ENCODE peak calls at places on chromosomes 5 and 9, in six cellular contexts. A is Calu3, S is OCI-LY7, V is GM12865, Y is astrocyte of the spinal cord, P is activated B cell treated with CpG ODN at 0.5 μM for 24 hours. D is an unnamed sample.

GRCh38 chr9:136409557-136410455 is 608 bp downstream of the ENTR1 start:
- DNase-seq in Y (no peak), A (peak; percentile 17), S (peak; percentile 61), V (peak; percentile 56), P (peak; percentile 33), D (no peak)

GRCh38 chr9:16664211-16664610 is 206.3 kb downstream of the BNC2 start:
- DNase-seq in V (no peak), P (no peak), S (no peak), A (no peak), Y (peak; percentile 41), D (no peak)

GRCh38 chr9:104987743-104988142 is 59.8 kb upstream of the ABCA1 start:
- DNase-seq in P (no peak), Y (no peak), S (peak; percentile 21), A (peak; percentile 4), V (no peak), D (no peak)

GRCh38 chr5:81183811-81184748 is 49.0 kb upstream of the CKMT2 start:
- DNase-seq in P (no peak), S (no peak), V (no peak), Y (no peak), A (no peak), D (no peak)

GRCh38 chr5:88236866-88237642 is 31.6 kb downstream of the TMEM161B start:
- DNase-seq in V (no peak), P (no peak), Y (peak; percentile 35), A (no peak), S (no peak), D (no peak)

GRCh38 chr5:99331061-99331460 is 402.3 kb upstream of the CHD1 start:
- DNase-seq in V (no peak), Y (no peak), S (no peak), A (no peak), P (no peak), D (no peak)

GRCh38 chr5:115573133-115573532 is 28.6 kb upstream of the FEM1C start:
- DNase-seq in P (no peak), V (no peak), S (no peak), A (no peak), Y (peak; percentile 84), D (no peak)

GRCh38 chr5:179550511-179551342 is at the start of gene RUFY1:
- DNase-seq in P (peak; percentile 91), V (peak; percentile 86), Y (peak; percentile 81), S (peak; percentile 81), A (peak; percentile 93), D (peak; percentile 45)

GRCh38 chr9:128304151-128304970 is 17.9 kb downstream of the TRUB2 start:
- DNase-seq in S (no peak), V (no peak), Y (no peak), A (no peak), P (no peak), D (no peak)

GRCh38 chr9:74025402-74025894 is 471.7 kb upstream of the RORB start:
- DNase-seq in A (no peak), Y (peak; percentile 90), S (no peak), V (no peak), P (no peak), D (no peak)

GRCh38 chr5:111774525-111774924 is 17.5 kb upstream of the NREP start:
- DNase-seq in V (peak; percentile 36), P (no peak), A (peak; percentile 83), Y (peak; percentile 88), S (peak; percentile 49), D (no peak)

GRCh38 chr9:68755752-68756151 is 50.7 kb downstream of the PIP5K1B start:
- DNase-seq in A (no peak), V (no peak), Y (no peak), S (no peak), P (no peak), D (no peak)

GRCh38 chr9:121122450-121123032 is 47.8 kb downstream of the CNTRL start:
- DNase-seq in S (no peak), P (no peak), A (no peak), Y (peak; percentile 24), V (peak; percentile 36), D (no peak)

GRCh38 chr5:74026310-74026709 is 400.3 kb downstream of the ARHGEF28 start:
- DNase-seq in Y (no peak), P (no peak), V (no peak), S (no peak), A (no peak), D (no peak)

GRCh38 chr5:121979691-121980090 is 17.9 kb downstream of the SRFBP1 start:
- DNase-seq in S (no peak), Y (no peak), A (no peak), P (no peak), V (no peak), D (no peak)

GRCh38 chr5:174806729-174807128 is 82.3 kb downstream of the MSX2 start:
- DNase-seq in P (no peak), V (no peak), S (no peak), A (no peak), Y (no peak), D (no peak)

GRCh38 chr5:180689071-180689694 is 39.8 kb upstream of the FLT4 start:
- DNase-seq in S (no peak), P (no peak), V (no peak), A (no peak), Y (no peak), D (no peak)

GRCh38 chr5:169647566-169647965 is 10.5 kb downstream of the DOCK2 start:
- DNase-seq in S (peak; percentile 44), A (no peak), Y (no peak), P (no peak), V (peak; percentile 71), D (no peak)

GRCh38 chr9:132121021-132121420 is 40.8 kb upstream of the NTNG2 start:
- DNase-seq in V (no peak), S (no peak), A (no peak), Y (no peak), P (no peak), D (no peak)

GRCh38 chr9:86974421-86974820 is 27.1 kb upstream of the GAS1 start:
- DNase-seq in Y (no peak), P (no peak), A (no peak), S (no peak), V (no peak), D (no peak)

GRCh38 chr5:168128154-168128553 is 163.3 kb upstream of the WWC1 start:
- DNase-seq in S (no peak), P (no peak), V (no peak), Y (no peak), A (no peak), D (no peak)

GRCh38 chr5:132258102-132259060 is 885 bp downstream of the PDLIM4 start:
- DNase-seq in S (no peak), A (no peak), P (no peak), V (no peak), Y (peak; percentile 56), D (no peak)

GRCh38 chr5:172504736-172505402 is 50.5 kb upstream of the SH3PXD2B start:
- DNase-seq in A (no peak), V (no peak), P (no peak), Y (no peak), S (no peak), D (no peak)

GRCh38 chr5:104909803-104910202 is 1347.2 kb upstream of the NUDT12 start:
- DNase-seq in V (no peak), A (no peak), P (no peak), S (no peak), Y (peak; percentile 9), D (no peak)

GRCh38 chr9:124098141-124098905 is 86.8 kb downstream of the LHX2 start:
- DNase-seq in P (no peak), V (no peak), A (no peak), S (no peak), Y (no peak), D (no peak)

DNA sequence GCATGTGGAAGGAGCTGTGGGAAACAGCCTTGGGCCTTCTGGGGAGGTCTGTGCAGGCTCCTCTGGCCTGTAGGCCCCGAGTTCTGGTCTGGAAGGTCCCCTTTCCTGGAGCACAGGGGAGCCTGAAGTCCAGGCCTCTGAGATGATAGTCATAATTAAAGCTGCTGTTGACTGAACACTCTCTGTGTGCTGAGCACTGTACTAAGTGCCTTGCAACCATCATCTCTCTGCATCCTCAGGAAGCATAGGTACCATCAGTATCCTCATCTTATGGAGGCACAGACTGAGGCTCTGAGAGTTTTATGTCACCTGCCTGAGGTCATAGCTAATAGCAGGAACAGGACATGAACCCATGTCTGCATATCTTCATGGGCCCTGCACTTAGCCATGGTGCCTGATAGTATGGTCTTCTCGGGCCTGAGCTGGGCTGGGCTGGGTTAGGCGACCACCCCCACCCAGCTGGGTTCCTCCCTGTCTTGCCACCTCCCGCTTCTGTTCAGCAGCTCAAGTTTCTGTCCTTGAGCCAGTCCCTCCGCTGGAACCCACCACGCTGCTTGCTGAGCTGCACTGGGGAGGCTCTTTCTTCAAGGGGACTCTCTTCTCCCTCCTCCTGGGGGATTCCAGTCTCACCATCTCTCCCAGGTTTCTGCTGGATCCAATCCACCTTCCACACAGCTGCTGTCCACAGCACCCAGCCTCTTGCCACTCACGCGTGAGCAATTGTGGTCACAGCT is 27.6 kb downstream of the LMX1B start:
- DNase-seq in A (no peak), P (no peak), Y (no peak), S (no peak), V (no peak), D (no peak)
- TF ChIP-seq CTCF in A (no peak), P (no peak), Y (no peak), S (no peak), V (no peak), D (no peak)

DNA sequence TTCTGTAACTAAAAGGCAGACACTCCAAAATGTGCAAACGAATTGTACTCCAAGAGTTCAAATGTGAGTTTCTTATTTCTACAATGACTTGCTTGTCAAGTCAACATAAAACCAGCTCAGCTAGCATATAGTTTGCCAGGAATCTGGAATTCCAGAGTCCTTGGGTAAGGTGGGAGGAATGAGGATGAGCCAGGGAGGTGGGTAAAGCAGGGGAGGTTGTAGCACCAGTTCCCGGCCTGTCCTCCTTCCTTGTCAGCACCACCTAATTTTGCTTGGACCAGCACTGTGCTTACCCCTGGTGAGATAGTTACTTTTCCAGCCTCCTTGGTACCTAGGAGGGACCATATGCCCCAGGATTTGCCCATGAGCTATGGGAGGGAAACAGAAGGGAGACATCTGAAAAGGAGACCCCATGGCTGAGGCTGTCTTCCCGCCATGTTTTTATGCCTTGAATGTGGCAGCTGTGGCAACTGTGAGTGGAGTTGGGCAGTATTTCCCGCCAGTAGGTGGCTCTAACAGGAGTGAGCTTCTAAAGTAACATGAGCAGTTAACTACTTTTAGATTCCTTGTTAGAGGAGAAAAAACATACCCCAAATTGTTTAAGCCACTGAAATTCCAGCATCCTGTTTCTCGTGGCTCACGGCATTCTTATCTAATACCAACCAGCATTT is 302.5 kb downstream of the TENT4A start:
- DNase-seq in V (no peak), Y (no peak), A (no peak), S (no peak), P (no peak), D (no peak)
- TF ChIP-seq CTCF in V (no peak), Y (no peak), A (no peak), S (peak; percentile 43), P (no peak), D (no peak)

GRCh38 chr5:176410486-176411180 is 5.7 kb downstream of the CLTB start:
- DNase-seq in P (no peak), V (no peak), S (no peak), Y (no peak), A (peak; percentile 61), D (no peak)
- TF ChIP-seq CTCF in P (no peak), V (no peak), S (peak; percentile 60), Y (no peak), A (no peak), D (no peak)

GRCh38 chr9:248278-248961 is 33.8 kb downstream of the DOCK8 start:
- DNase-seq in A (no peak), P (no peak), S (no peak), V (no peak), Y (no peak), D (no peak)
- TF ChIP-seq CTCF in A (no peak), P (no peak), S (no peak), V (no peak), Y (no peak), D (no peak)

GRCh38 chr9:98399950-98400683 is 144.7 kb upstream of the TBC1D2 start:
- DNase-seq in V (no peak), P (no peak), S (no peak), A (no peak), Y (no peak), D (no peak)
- TF ChIP-seq CTCF in V (no peak), P (no peak), S (peak; percentile 16), A (no peak), Y (no peak), D (no peak)

D was measured in D721Med.